ENCODE peak calls at places on chromosomes 11 and 22, in six cellular contexts. M is A549, C is pancreas, B is heart left ventricle, N is osteoblast, S is right lobe of liver. V is an unnamed sample.

GRCh38 chr11:3735827-3736226 is 61.5 kb downstream of the NUP98 start:
- DNase-seq in B (no peak), S (no peak), C (no peak), N (no peak), M (peak; percentile 19), V (no peak)

GRCh38 chr11:57219021-57219627 is 17.9 kb downstream of the APLNR start:
- DNase-seq in C (no peak), S (no peak), N (no peak), M (no peak), B (no peak), V (no peak)

GRCh38 chr22:31062566-31063230 is 18.4 kb upstream of the SMTN start:
- DNase-seq in M (no peak), N (no peak), C (no peak), B (no peak), S (no peak), V (no peak)

GRCh38 chr11:100340416-100341323 is 346.4 kb upstream of the ARHGAP42 start:
- DNase-seq in M (no peak), B (no peak), N (no peak), C (no peak), S (no peak), V (no peak)

GRCh38 chr11:58406774-58407173 is at the start of gene OR5B3:
- DNase-seq in M (no peak), B (no peak), N (no peak), C (no peak), S (no peak), V (no peak)

GRCh38 chr11:2084721-2085120 is 54.5 kb downstream of the IGF2 start:
- DNase-seq in S (peak; percentile 23), N (peak; percentile 62), M (no peak), C (no peak), B (no peak), V (no peak)

GRCh38 chr11:65429069-65429681 is 6.6 kb downstream of the NEAT1 start:
- DNase-seq in S (peak; percentile 61), N (no peak), C (no peak), M (peak; percentile 84), B (no peak), V (no peak)

GRCh38 chr22:44261861-44262595 is 50.7 kb downstream of the SHISAL1 start:
- DNase-seq in C (no peak), N (peak; percentile 71), M (no peak), B (peak; percentile 47), S (peak; percentile 35), V (no peak)

GRCh38 chr11:36160115-36160514 is 129.1 kb downstream of the COMMD9 start:
- DNase-seq in B (no peak), C (no peak), N (no peak), S (no peak), M (no peak), V (no peak)

GRCh38 chr22:38109391-38110000 is 988 bp downstream of the BAIAP2L2 start:
- DNase-seq in B (no peak), C (no peak), M (peak; percentile 38), S (peak; percentile 44), N (peak; percentile 74), V (no peak)

GRCh38 chr11:115654792-115655191 is 150.6 kb upstream of the CADM1 start:
- DNase-seq in M (no peak), S (no peak), C (no peak), N (peak; percentile 66), B (no peak), V (no peak)

GRCh38 chr11:122354029-122354697 is 238.1 kb upstream of the BLID start:
- DNase-seq in B (no peak), C (no peak), S (no peak), M (no peak), N (no peak), V (no peak)

GRCh38 chr11:109426442-109426841 is 4.5 kb downstream of the C11orf87 start:
- DNase-seq in N (peak; percentile 68), B (no peak), S (no peak), C (no peak), M (peak; percentile 2), V (no peak)

GRCh38 chr11:86473991-86474833 is 99.5 kb downstream of the CCDC81 start:
- DNase-seq in S (no peak), N (peak; percentile 71), B (peak; percentile 71), C (no peak), M (peak; percentile 43), V (no peak)

GRCh38 chr11:12757416-12757815 is 83.2 kb downstream of the TEAD1 start:
- DNase-seq in B (no peak), C (no peak), S (no peak), N (no peak), M (no peak), V (no peak)

GRCh38 chr11:1534682-1535081 is 37.4 kb downstream of the DUSP8 start:
- DNase-seq in B (no peak), M (no peak), N (peak; percentile 92), C (no peak), S (no peak), V (no peak)

GRCh38 chr22:46588279-46589140 is 31.7 kb upstream of the GRAMD4 start:
- DNase-seq in S (peak; percentile 45), B (peak; percentile 73), N (peak; percentile 83), C (no peak), M (no peak), V (no peak)

GRCh38 chr11:116459233-116459632 is 313.6 kb downstream of the BUD13 start:
- DNase-seq in S (no peak), N (no peak), C (no peak), B (no peak), M (no peak), V (no peak)

GRCh38 chr11:106474274-106474673 is 396.8 kb downstream of the AASDHPPT start:
- DNase-seq in C (no peak), S (no peak), M (no peak), B (no peak), N (no peak), V (no peak)

GRCh38 chr22:24133187-24133965 is 47.9 kb upstream of the SUSD2 start:
- DNase-seq in S (no peak), N (peak; percentile 63), B (no peak), M (peak; percentile 27), C (no peak), V (no peak)

GRCh38 chr11:13216019-13217006 is 61.3 kb upstream of the BMAL1 start:
- DNase-seq in M (peak; percentile 90), C (no peak), B (no peak), N (peak; percentile 91), S (no peak), V (peak; percentile 80)

GRCh38 chr11:38411149-38411548 is 1813.1 kb upstream of the RAG2 start:
- DNase-seq in C (no peak), B (no peak), S (no peak), N (no peak), M (no peak), V (no peak)

GRCh38 chr11:102288745-102289083 is 28.6 kb upstream of the BIRC3 start:
- DNase-seq in S (no peak), M (no peak), N (peak; percentile 11), C (no peak), B (no peak), V (no peak)

GRCh38 chr11:35084817-35085424 is 54.0 kb upstream of the CD44 start:
- DNase-seq in S (no peak), C (no peak), N (no peak), B (no peak), M (no peak), V (no peak)
- H3K4me1 ChIP-seq in S (no peaks in the 10 kb centered on the region), C (peaks cover 29% of the 10 kb centered on the region), N (peaks cover 39% of the 10 kb centered on the region), B (peaks cover 73% of the 10 kb centered on the region), M (peaks cover 32% of the 10 kb centered on the region), V (peaks cover 38% of the 10 kb centered on the region)

GRCh38 chr11:128497057-128497957 is 90.1 kb downstream of the ETS1 start:
- DNase-seq in B (peak; percentile 64), C (no peak), N (peak; percentile 69), M (peak; percentile 86), S (peak; percentile 66), V (peak; percentile 95)
- H3K4me1 ChIP-seq in B (peaks cover 100% of the 10 kb centered on the region), C (peaks cover 36% of the 10 kb centered on the region), N (peaks cover 95% of the 10 kb centered on the region), M (peaks cover 91% of the 10 kb centered on the region), S (peaks cover 39% of the 10 kb centered on the region), V (peaks cover 100% of the 10 kb centered on the region)

DNA sequence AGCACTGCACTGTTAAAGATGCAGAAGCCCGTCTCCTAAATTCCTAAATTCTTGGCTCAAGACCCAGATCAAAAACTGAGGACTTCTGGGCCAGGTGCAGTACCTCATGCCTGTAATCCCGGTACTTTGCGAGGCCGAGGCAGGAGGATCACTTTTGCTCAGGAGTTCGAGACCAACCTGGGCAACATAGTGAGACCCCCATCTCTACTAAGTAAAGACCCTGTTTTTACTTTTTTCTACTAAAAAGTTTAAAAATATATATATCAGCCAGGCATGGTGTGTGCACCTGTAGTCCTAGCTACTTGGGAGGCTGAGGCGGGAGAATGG is 29.7 kb downstream of the PDGFB start:
- DNase-seq in M (no peak), C (no peak), N (no peak), S (no peak), B (no peak), V (no peak)
- H3K4me1 ChIP-seq in M (peaks cover 27% of the 10 kb centered on the region), C (no peaks in the 10 kb centered on the region), N (peaks cover 5% of the 10 kb centered on the region), S (no peaks in the 10 kb centered on the region), B (no peaks in the 10 kb centered on the region), V (peaks cover 37% of the 10 kb centered on the region)

GRCh38 chr11:47516984-47517853 is 35.7 kb downstream of the CELF1 start:
- DNase-seq in N (no peak), M (no peak), B (no peak), S (peak; percentile 57), C (no peak), V (no peak)
- H3K4me1 ChIP-seq in N (peaks cover 42% of the 10 kb centered on the region), M (peaks cover 60% of the 10 kb centered on the region), B (peaks cover 98% of the 10 kb centered on the region), S (peaks cover 52% of the 10 kb centered on the region), C (peaks cover 25% of the 10 kb centered on the region), V (peaks cover 52% of the 10 kb centered on the region)

DNA sequence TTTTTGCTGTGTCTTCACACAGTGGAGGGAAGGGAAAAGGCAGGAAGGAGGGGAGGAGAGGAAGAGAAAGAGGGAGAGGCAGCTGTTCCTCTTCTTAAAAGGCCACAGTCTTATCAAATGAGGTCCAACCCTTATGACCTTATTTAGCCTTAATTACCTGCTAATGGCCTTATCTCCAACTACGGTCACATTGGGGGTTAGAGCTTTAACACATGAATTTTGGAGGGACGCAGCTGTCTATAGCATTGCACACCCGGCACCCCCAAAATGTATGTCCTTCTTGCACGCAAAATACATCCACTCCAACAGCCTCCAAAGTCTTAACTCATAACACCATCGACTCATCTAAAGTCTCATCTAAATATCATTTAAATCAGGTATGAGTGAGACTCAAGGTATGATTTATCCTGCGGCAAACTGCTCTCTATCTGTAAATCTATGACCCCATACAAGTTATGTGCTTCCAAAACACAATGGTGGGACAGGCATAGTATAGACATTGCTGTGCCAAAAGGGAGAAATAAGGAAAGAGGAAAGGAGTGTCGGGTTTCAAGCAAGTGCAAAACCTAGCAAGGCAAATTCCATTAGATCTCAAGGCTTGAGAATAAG is 45.0 kb upstream of the ASPHD2 start:
- DNase-seq in N (no peak), B (no peak), M (no peak), S (no peak), C (no peak), V (no peak)
- H3K4me1 ChIP-seq in N (no peaks in the 10 kb centered on the region), B (no peaks in the 10 kb centered on the region), M (no peaks in the 10 kb centered on the region), S (no peaks in the 10 kb centered on the region), C (no peaks in the 10 kb centered on the region), V (no peaks in the 10 kb centered on the region)

DNA sequence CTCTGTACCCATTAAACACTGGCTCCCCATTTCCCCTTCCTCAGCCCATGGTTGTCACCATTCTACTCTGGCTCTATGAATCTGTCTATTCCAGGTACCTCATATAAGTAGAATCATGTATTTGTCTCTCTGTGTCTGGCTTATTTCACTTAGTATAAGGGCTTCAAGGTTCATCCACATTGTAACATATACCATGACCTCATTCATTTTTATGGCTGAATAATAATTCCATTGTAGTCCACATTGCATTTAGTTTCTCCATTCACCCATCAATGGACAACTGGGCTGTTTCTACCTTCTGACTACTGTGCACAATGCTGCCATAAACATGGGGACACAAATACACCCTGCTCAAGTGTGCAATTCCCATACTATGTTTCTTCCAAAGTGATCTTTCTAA is 97.3 kb downstream of the MICAL3 start:
- DNase-seq in N (no peak), S (no peak), C (no peak), M (no peak), B (no peak), V (no peak)
- H3K4me1 ChIP-seq in N (peaks cover 44% of the 10 kb centered on the region), S (peaks cover 44% of the 10 kb centered on the region), C (peaks cover 37% of the 10 kb centered on the region), M (peaks cover 49% of the 10 kb centered on the region), B (peaks cover 31% of the 10 kb centered on the region), V (peaks cover 15% of the 10 kb centered on the region)

V was measured in Panc1.